ENCODE peak calls at places on chromosomes 6 and 20, in ten cellular contexts. Y is ovary, N is esophagus squamous epithelium, E is body of pancreas, K is right lobe of liver, D is transverse colon, F is breast epithelium, A is stomach, V is uterus, G is Peyer's patch. P is an unnamed sample. For H3K36me3, the result is how much of the 10 kb centered on the place peaks cover.

GRCh38 chr20:13102237-13102636 is 93.5 kb downstream of the SPTLC3 start:
- DNase-seq in Y (no peak), N (no peak), E (no peak), K (no peak), D (no peak), F (no peak), A (no peak), V (no peak), G (no peak), P (no peak)

GRCh38 chr20:58546756-58547526 is 31.7 kb upstream of the APCDD1L start:
- DNase-seq in Y (no peak), N (no peak), E (no peak), K (no peak), D (no peak), F (no peak), A (peak), V (no peak), G (no peak), P (no peak)

GRCh38 chr20:41734506-41734945 is 116.3 kb upstream of the CHD6 start:
- DNase-seq in Y (no peak), N (no peak), E (peak), K (peak), D (peak), F (no peak), A (peak), V (no peak), G (peak), P (peak)

GRCh38 chr6:8207869-8208191 is 105.5 kb upstream of the EEF1E1 start:
- DNase-seq in Y (no peak), N (no peak), E (no peak), K (no peak), D (no peak), F (no peak), A (no peak), V (no peak), G (no peak), P (no peak)

GRCh38 chr6:114216789-114217467 is 125.9 kb downstream of the HS3ST5 start:
- DNase-seq in Y (no peak), N (no peak), E (no peak), K (no peak), D (no peak), F (no peak), A (no peak), V (no peak), G (no peak), P (no peak)

GRCh38 chr6:12280458-12280857 is 9.7 kb upstream of the EDN1 start:
- DNase-seq in Y (no peak), N (no peak), E (no peak), K (no peak), D (no peak), F (no peak), A (no peak), V (no peak), G (no peak), P (no peak)

GRCh38 chr6:137873273-137873762 is 6.3 kb downstream of the TNFAIP3 start:
- DNase-seq in Y (peak), N (peak), E (peak), K (peak), D (peak), F (no peak), A (peak), V (peak), G (peak), P (peak)

GRCh38 chr20:59835448-59836395 is 97.7 kb downstream of the SYCP2 start:
- DNase-seq in Y (peak), N (no peak), E (no peak), K (no peak), D (peak), F (peak), A (no peak), V (peak), G (peak), P (peak)

GRCh38 chr6:69059413-69059812 is 424.3 kb downstream of the ADGRB3 start:
- DNase-seq in Y (no peak), N (no peak), E (no peak), K (no peak), D (no peak), F (no peak), A (no peak), V (no peak), G (no peak), P (no peak)

GRCh38 chr20:672975-673604 is 2.5 kb downstream of the SCRT2 start:
- DNase-seq in Y (no peak), N (no peak), E (no peak), K (no peak), D (no peak), F (no peak), A (no peak), V (no peak), G (no peak), P (no peak)

GRCh38 chr6:104484626-104485025 is 375.1 kb downstream of the HACE1 start:
- DNase-seq in Y (no peak), N (no peak), E (no peak), K (no peak), D (no peak), F (no peak), A (no peak), V (no peak), G (no peak), P (no peak)

GRCh38 chr20:38874460-38875169 is 51.6 kb upstream of the FAM83D start:
- DNase-seq in Y (no peak), N (no peak), E (no peak), K (peak), D (peak), F (no peak), A (no peak), V (no peak), G (peak), P (no peak)

GRCh38 chr6:56955171-56956155 is 556 bp downstream of the BEND6 start:
- DNase-seq in Y (peak), N (no peak), E (peak), K (peak), D (peak), F (peak), A (peak), V (peak), G (peak), P (peak)

GRCh38 chr6:140485740-140486467 is 1111.5 kb upstream of the CITED2 start:
- DNase-seq in Y (peak), N (no peak), E (peak), K (peak), D (no peak), F (no peak), A (peak), V (peak), G (no peak), P (no peak)

GRCh38 chr6:41939091-41939847 is 2.3 kb downstream of the CCND3 start:
- DNase-seq in Y (peak), N (no peak), E (no peak), K (peak), D (peak), F (no peak), A (peak), V (peak), G (no peak), P (no peak)

GRCh38 chr6:17615794-17616193 is 15.7 kb downstream of the FAM8A1 start:
- DNase-seq in Y (no peak), N (no peak), E (no peak), K (no peak), D (no peak), F (no peak), A (no peak), V (no peak), G (no peak), P (no peak)
- H3K36me3 ChIP-seq in Y (under half), N (half or more), E (under half), K (under half), D (under half), F (under half), A (half or more), V (under half), G (under half), P (under half)

GRCh38 chr20:49282584-49283171 is 4.8 kb upstream of the ZNFX1 start:
- DNase-seq in Y (no peak), N (no peak), E (no peak), K (no peak), D (no peak), F (no peak), A (no peak), V (no peak), G (no peak), P (no peak)
- TF ChIP-seq POLR2A in Y (no peak), N (no peak), E (no peak), K (no peak), D (no peak), F (no peak), A (no peak), V (no peak), G (no peak), P (no peak)

GRCh38 chr20:5190444-5190843 is 63.6 kb downstream of the CDS2 start:
- DNase-seq in Y (no peak), N (no peak), E (no peak), K (no peak), D (no peak), F (no peak), A (no peak), V (no peak), G (no peak), P (no peak)

GRCh38 chr20:5189917-5190316 is 63.1 kb downstream of the CDS2 start:
- DNase-seq in Y (no peak), N (no peak), E (no peak), K (no peak), D (no peak), F (no peak), A (no peak), V (no peak), G (no peak), P (no peak)

GRCh38 chr20:5191829-5192569 is 65.2 kb downstream of the CDS2 start:
- DNase-seq in Y (peak), N (no peak), E (peak), K (no peak), D (peak), F (no peak), A (peak), V (peak), G (peak), P (peak)

GRCh38 chr20:5195655-5196054 is 68.8 kb downstream of the CDS2 start:
- DNase-seq in Y (no peak), N (no peak), E (no peak), K (no peak), D (no peak), F (no peak), A (no peak), V (no peak), G (no peak), P (no peak)

DNA sequence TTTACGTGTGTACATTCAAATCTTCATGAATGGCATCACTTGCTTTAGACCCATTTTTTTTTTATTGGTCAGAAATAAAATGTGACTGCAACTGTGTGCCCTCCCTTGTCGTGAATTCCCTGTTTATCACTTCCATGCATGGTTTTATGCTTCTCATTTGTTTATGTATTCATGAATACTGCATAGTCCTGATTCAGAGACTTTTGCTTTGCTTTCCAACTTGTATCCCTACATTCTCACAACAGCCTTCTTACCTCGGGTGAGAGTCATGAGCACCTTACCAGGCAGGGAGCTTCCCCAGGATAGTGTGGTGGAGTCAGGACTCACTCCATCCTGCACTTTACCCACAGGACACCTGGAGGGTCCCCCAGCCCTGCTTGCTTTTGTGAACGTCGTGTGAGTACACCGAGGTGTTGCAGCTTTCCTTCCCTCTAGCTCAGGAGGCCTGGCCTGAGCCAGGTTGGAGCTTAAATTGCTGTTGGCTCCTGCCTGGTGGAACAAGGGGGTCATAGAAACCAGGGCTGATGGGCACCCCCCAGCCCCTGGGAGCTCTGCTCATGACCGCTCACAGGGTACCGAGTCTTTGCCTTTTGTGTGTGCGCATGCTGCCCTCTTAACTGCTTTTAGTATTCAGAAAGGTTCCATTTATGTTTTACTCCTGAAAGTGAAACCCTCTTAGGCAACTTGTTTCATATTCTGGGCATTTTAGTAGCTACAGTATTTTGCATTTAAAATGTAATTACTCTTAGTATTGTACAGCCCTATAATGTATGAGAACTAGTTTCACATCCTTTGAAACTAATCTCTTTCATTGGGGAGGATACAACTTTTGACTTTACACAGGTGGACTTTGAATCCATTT is 66.0 kb downstream of the CDS2 start:
- DNase-seq in Y (no peak), N (no peak), E (no peak), K (no peak), D (no peak), F (no peak), A (no peak), V (no peak), G (no peak), P (no peak)
- H3K36me3 ChIP-seq in Y (under half), N (half or more), E (under half), K (under half), D (under half), F (under half), A (half or more), V (under half), G (under half), P (under half)

GRCh38 chr6:135852775-135853174 is 1.3 kb downstream of the PDE7B start:
- DNase-seq in Y (no peak), N (no peak), E (no peak), K (no peak), D (no peak), F (no peak), A (no peak), V (no peak), G (no peak), P (no peak)

GRCh38 chr6:135851442-135852271 is at the start of gene PDE7B:
- DNase-seq in Y (peak), N (peak), E (peak), K (peak), D (peak), F (peak), A (peak), V (peak), G (peak), P (peak)

GRCh38 chr6:135853986-135854385 is 2.5 kb downstream of the PDE7B start:
- DNase-seq in Y (no peak), N (no peak), E (no peak), K (no peak), D (no peak), F (no peak), A (no peak), V (no peak), G (no peak), P (no peak)

GRCh38 chr6:135854799-135855198 is 3.3 kb downstream of the PDE7B start:
- DNase-seq in Y (no peak), N (no peak), E (no peak), K (no peak), D (no peak), F (no peak), A (no peak), V (no peak), G (no peak), P (no peak)

DNA sequence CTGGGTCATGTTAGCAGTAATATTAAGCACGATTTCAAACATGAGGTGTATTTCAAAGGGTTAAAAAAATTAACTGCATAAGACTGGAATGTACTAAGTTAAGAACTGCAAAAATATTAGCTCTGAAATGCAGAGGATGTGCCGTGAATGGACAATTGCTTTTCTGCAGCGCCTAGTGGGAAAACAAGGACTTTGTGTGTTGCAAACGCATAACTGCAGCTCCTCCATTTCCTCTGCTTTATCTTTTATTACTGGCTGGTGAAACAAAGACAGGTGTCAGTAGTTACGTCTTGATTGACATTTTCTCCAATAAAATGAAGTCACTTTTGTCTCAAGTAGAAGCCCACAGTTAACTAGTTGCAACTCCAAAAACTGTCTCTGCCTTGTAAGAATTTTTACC is 1.7 kb downstream of the PDE7B start:
- DNase-seq in Y (no peak), N (no peak), E (no peak), K (no peak), D (no peak), F (no peak), A (no peak), V (no peak), G (no peak), P (no peak)
- TF ChIP-seq POLR2A in Y (no peak), N (no peak), E (no peak), K (no peak), D (no peak), F (no peak), A (no peak), V (no peak), G (no peak), P (peak)

DNA sequence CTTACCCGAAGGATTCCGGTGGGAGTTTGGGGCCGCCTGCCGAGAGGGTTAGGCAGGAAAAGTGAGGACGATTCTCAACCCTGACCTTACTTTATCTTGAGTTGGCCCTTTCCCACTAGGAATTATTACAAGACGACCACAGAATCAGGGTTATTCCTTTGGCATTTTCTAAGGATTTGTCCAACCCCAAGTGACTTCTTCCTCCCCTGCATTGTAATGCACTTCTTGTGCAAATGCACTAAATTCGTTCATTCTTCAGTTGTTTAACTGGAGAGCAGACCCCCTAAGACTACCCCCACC is 411 bp upstream of the TMEM217 start:
- DNase-seq in Y (no peak), N (no peak), E (no peak), K (no peak), D (no peak), F (no peak), A (no peak), V (no peak), G (no peak), P (no peak)
- H3K36me3 ChIP-seq in Y (under half), N (under half), E (under half), K (under half), D (under half), F (under half), A (under half), V (under half), G (under half), P (under half)

DNA sequence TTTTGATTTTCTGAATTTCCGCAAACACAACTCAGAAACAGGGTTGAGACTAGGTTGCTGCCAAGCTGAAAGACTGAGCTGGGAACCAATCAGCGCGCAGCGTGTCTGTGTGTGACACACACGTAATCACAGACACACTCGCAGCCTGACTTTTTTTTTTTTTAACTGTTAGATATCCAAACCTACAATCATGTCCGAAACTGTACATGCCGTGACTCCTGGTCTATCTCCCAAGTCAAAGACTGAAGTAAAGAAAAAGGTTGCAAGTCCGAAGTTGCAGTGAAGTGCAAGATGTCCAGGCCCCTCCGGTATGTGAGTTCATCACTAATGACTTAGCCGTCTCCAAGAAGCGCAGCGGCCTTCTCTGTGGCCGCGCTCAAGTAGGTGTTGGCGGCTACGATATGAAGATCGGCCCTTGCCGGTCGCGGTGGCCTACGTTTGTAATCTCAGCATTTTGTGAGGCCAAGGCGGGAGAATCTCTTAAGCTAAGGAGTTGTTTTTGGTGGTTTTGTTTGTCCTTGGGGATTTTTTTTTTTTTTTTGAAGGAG is 108.2 kb downstream of the HFE start:
- DNase-seq in Y (peak), N (no peak), E (peak), K (peak), D (peak), F (peak), A (peak), V (peak), G (peak), P (peak)
- TF ChIP-seq POLR2A in Y (peak), N (no peak), E (peak), K (no peak), D (peak), F (no peak), A (no peak), V (peak), G (peak), P (peak)

DNA sequence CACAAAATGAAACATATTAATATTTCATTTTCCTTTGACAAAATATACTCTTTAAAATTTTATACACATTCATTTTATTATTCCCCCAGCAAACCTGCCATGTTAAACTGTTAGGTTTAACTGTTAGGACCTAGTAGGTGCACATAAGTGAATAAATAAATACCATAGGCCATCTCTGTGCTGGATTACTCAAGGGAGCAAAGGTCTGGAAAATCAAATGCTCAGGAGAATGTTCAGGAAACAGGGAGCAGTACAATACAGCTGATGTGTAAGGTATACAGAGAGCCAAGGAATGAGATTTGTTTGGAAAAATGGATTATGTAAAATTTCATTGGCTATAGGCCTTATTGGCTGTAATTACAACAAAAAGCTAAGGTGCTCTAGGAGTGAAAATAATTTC is 339.3 kb downstream of the BCKDHB start:
- DNase-seq in Y (no peak), N (no peak), E (no peak), K (no peak), D (no peak), F (no peak), A (no peak), V (no peak), G (no peak), P (no peak)
- H3K36me3 ChIP-seq in Y (under half), N (under half), E (under half), K (under half), D (under half), F (under half), A (under half), V (under half), G (under half), P (under half)

GRCh38 chr20:53763707-53764415 is 170.2 kb upstream of the ZNF217 start:
- DNase-seq in Y (no peak), N (no peak), E (peak), K (peak), D (peak), F (no peak), A (peak), V (no peak), G (peak), P (no peak)
- TF ChIP-seq POLR2A in Y (no peak), N (no peak), E (no peak), K (no peak), D (no peak), F (no peak), A (no peak), V (no peak), G (no peak), P (no peak)

DNA sequence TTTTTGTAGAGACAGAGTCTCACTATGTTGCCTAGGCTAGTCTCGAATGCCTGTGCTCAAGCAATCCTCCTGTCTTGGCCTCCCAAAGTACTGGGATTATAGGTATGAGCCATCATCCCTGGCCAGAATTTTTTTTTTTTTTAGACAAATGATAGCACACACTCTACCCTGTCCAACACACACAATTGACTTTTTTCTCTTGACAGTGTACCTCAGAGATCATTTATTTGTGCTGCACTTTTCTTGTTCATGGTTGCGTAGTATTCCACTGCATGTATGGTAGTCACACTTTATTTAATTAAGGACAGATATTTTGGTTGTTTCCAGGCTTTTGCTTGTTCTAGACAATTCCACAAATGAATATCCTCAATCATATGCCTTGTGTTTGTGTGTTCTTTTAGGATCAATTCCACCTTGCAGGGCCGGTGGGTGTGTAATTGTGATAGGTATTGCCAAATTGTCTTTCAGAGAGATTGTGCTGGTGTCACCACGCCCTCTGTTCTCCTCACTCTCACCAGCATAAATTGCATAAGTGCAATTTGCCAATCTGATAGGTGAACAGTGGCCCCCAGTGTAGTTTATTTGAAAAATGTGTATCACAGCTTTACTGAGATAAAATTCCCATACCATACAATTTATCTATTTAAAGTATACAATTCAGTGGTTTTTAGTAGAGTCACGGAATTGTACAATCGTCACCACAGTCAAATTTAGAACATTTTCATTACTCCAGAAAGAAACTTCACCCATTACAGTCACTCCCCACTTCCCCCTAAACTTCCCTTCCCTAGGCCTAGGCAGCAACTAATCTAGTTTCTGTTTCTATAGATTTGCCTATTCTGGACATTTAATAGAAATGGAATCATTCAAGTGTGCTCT is 20.1 kb downstream of the SRC start:
- DNase-seq in Y (no peak), N (no peak), E (no peak), K (no peak), D (no peak), F (no peak), A (no peak), V (no peak), G (peak), P (no peak)
- H3K36me3 ChIP-seq in Y (under half), N (half or more), E (under half), K (under half), D (under half), F (under half), A (half or more), V (under half), G (under half), P (under half)